ENCODE peak calls at places on chromosomes 1 and 21, in five cellular contexts. N is T-helper 17 cell; X is Caki2; Z is activated naive CD8-positive, alpha-beta T cell treated with anti-CD3 and anti-CD28 coated beads, Interleukin-2, amount 50 U/mL, for 24 hours; V is choroid plexus epithelial cell. Q is an unnamed sample.

GRCh38 chr1:51898090-51898734 is 19.7 kb upstream of the NRDC start:
- DNase-seq in N (no peak), X (peak), Z (no peak), V (peak), Q (no peak)

GRCh38 chr21:28770867-28771661 is 221.6 kb downstream of the LTN1 start:
- DNase-seq in N (no peak), X (no peak), Z (no peak), V (peak), Q (no peak)

GRCh38 chr1:202243006-202243405 is 49.4 kb downstream of the LGR6 start:
- DNase-seq in N (no peak), X (no peak), Z (no peak), V (no peak), Q (no peak)

GRCh38 chr1:100584761-100585745 is 47.1 kb downstream of the GPR88 start:
- DNase-seq in N (no peak), X (no peak), Z (no peak), V (peak), Q (no peak)

GRCh38 chr1:214525535-214526019 is 25.8 kb downstream of the PTPN14 start:
- DNase-seq in N (no peak), X (peak), Z (no peak), V (peak), Q (no peak)

GRCh38 chr1:83761084-83761760 is 237.7 kb downstream of the TTLL7 start:
- DNase-seq in N (no peak), X (no peak), Z (peak), V (no peak), Q (no peak)

GRCh38 chr1:32501865-32502264 is 37.0 kb downstream of the ZBTB8B start:
- DNase-seq in N (no peak), X (no peak), Z (no peak), V (no peak), Q (no peak)

GRCh38 chr21:28444131-28444530 is 548.5 kb downstream of the LTN1 start:
- DNase-seq in N (no peak), X (no peak), Z (no peak), V (peak), Q (no peak)

GRCh38 chr1:20724364-20725188 is 6.8 kb upstream of the KIF17 start:
- DNase-seq in N (no peak), X (no peak), Z (no peak), V (no peak), Q (no peak)

GRCh38 chr21:26966978-26967913 is at the start of gene ADAMTS5:
- DNase-seq in N (no peak), X (peak), Z (no peak), V (peak), Q (no peak)

GRCh38 chr1:48889088-48889487 is 112.4 kb upstream of the BEND5 start:
- DNase-seq in N (no peak), X (no peak), Z (no peak), V (no peak), Q (no peak)

GRCh38 chr1:54813479-54814147 is 12.5 kb upstream of the TTC22 start:
- DNase-seq in N (no peak), X (no peak), Z (no peak), V (no peak), Q (no peak)

GRCh38 chr1:235045034-235045690 is 83.5 kb downstream of the TOMM20 start:
- DNase-seq in N (no peak), X (no peak), Z (no peak), V (peak), Q (no peak)

GRCh38 chr1:172269644-172270043 is 150.8 kb upstream of the C1orf105 start:
- DNase-seq in N (no peak), X (no peak), Z (no peak), V (peak), Q (no peak)

GRCh38 chr1:211497489-211498045 is 5.6 kb upstream of the RD3 start:
- DNase-seq in N (no peak), X (no peak), Z (no peak), V (no peak), Q (no peak)

GRCh38 chr1:16396591-16396990 is 29.5 kb downstream of the SZRD1 start:
- DNase-seq in N (no peak), X (peak), Z (no peak), V (peak), Q (no peak)

GRCh38 chr1:227043755-227044154 is 103.7 kb downstream of the COQ8A start:
- DNase-seq in N (no peak), X (peak), Z (no peak), V (peak), Q (no peak)

GRCh38 chr1:150272379-150272840 is at the start of gene C1orf54:
- DNase-seq in N (no peak), X (no peak), Z (no peak), V (peak), Q (no peak)

GRCh38 chr1:187721216-187721615 is 892.5 kb downstream of the PLA2G4A start:
- DNase-seq in N (no peak), X (no peak), Z (no peak), V (no peak), Q (no peak)

GRCh38 chr1:91777630-91778300 is 108.2 kb downstream of the TGFBR3 start:
- DNase-seq in N (no peak), X (no peak), Z (no peak), V (no peak), Q (no peak)

GRCh38 chr1:94686882-94687281 is 133.3 kb upstream of the SLC44A3 start:
- DNase-seq in N (no peak), X (no peak), Z (no peak), V (no peak), Q (no peak)

GRCh38 chr1:17596186-17596585 is 56.7 kb downstream of the ARHGEF10L start:
- DNase-seq in N (no peak), X (no peak), Z (no peak), V (no peak), Q (no peak)

GRCh38 chr1:222048030-222048632 is 306.2 kb upstream of the DUSP10 start:
- DNase-seq in N (no peak), X (peak), Z (peak), V (peak), Q (no peak)

GRCh38 chr1:199489594-199489993 is 537.9 kb upstream of the NR5A2 start:
- DNase-seq in N (no peak), X (no peak), Z (no peak), V (no peak), Q (no peak)

GRCh38 chr1:28601696-28602095 is 9.6 kb downstream of the RAB42 start:
- DNase-seq in N (no peak), X (peak), Z (no peak), V (peak), Q (no peak)

GRCh38 chr1:94060720-94061119 is 60.2 kb downstream of the ABCA4 start:
- DNase-seq in N (no peak), X (no peak), Z (no peak), V (no peak), Q (no peak)

GRCh38 chr21:42156690-42157605 is 62.0 kb upstream of the ABCG1 start:
- DNase-seq in N (no peak), X (no peak), Z (no peak), V (peak), Q (no peak)

GRCh38 chr1:27394282-27394658 is 1.8 kb downstream of the GPR3 start:
- DNase-seq in N (no peak), X (no peak), Z (no peak), V (no peak), Q (no peak)

GRCh38 chr1:148309940-148310500 is 157.9 kb upstream of the NBPF11 start:
- DNase-seq in N (no peak), X (no peak), Z (no peak), V (no peak), Q (no peak)

GRCh38 chr1:37931148-37931492 is 15.7 kb downstream of the INPP5B start:
- DNase-seq in N (no peak), X (no peak), Z (no peak), V (no peak), Q (no peak)

GRCh38 chr1:207823880-207824566 is 72.2 kb downstream of the CD46 start:
- DNase-seq in N (peak), X (peak), Z (peak), V (peak), Q (peak)

GRCh38 chr1:199064971-199065370 is 426.1 kb downstream of the PTPRC start:
- DNase-seq in N (no peak), X (no peak), Z (no peak), V (no peak), Q (no peak)